ENCODE peak calls at places on chromosome 12, in eight cellular contexts. Y is dorsolateral prefrontal cortex; C is A549; B is effector memory CD4-positive, alpha-beta T cell; U is DND-41; R is foreskin fibroblast; W is mammary epithelial cell; F is mucosa of descending colon. N is an unnamed sample.
A peak's percentile ranks its signal among the peaks of the same experiment; 100 is the strongest.

GRCh38 chr12:113161415-113162016 is 12.0 kb downstream of the CFAP73 start:
- DNase-seq in R (no peak), C (peak; percentile 85), W (no peak), F (no peak), Y (peak; percentile 94), U (peak; percentile 77), B (no peak), N (no peak)

GRCh38 chr12:3223601-3224529 is 146.7 kb downstream of the TSPAN9 start:
- DNase-seq in Y (no peak), W (no peak), F (no peak), R (no peak), C (no peak), B (no peak), U (no peak), N (no peak)

GRCh38 chr12:8948711-8949524 is 527 bp downstream of the M6PR start:
- DNase-seq in F (no peak), U (peak; percentile 27), C (peak; percentile 16), R (peak; percentile 25), B (no peak), W (peak; percentile 35), Y (no peak), N (no peak)

GRCh38 chr12:110248096-110248447 is 33.0 kb upstream of the ATP2A2 start:
- DNase-seq in C (no peak), B (no peak), R (no peak), F (peak; percentile 47), U (no peak), Y (no peak), W (no peak), N (no peak)

GRCh38 chr12:75921687-75922289 is 109.8 kb downstream of the PHLDA1 start:
- DNase-seq in U (no peak), F (peak; percentile 34), W (no peak), C (no peak), Y (no peak), B (no peak), R (no peak), N (no peak)

GRCh38 chr12:109720152-109720855 is 6.7 kb downstream of the FAM222A start:
- DNase-seq in U (no peak), R (no peak), W (no peak), F (no peak), C (no peak), Y (peak; percentile 87), B (no peak), N (no peak)

GRCh38 chr12:48630346-48630745 is 51.7 kb downstream of the KANSL2 start:
- DNase-seq in R (no peak), U (no peak), F (no peak), C (no peak), Y (no peak), W (no peak), B (no peak), N (no peak)

GRCh38 chr12:70196732-70197361 is 46.4 kb upstream of the CNOT2 start:
- DNase-seq in B (no peak), R (peak; percentile 28), F (no peak), U (no peak), W (no peak), C (no peak), Y (no peak), N (no peak)

GRCh38 chr12:16350682-16351081 is 3.2 kb downstream of the MGST1 start:
- DNase-seq in U (no peak), C (peak; percentile 81), W (peak; percentile 98), R (peak; percentile 88), Y (no peak), B (no peak), F (no peak), N (peak; percentile 19)

GRCh38 chr12:81992461-81992860 is 233.3 kb upstream of the PPFIA2 start:
- DNase-seq in B (no peak), W (no peak), F (no peak), U (no peak), C (peak; percentile 15), R (no peak), Y (no peak), N (no peak)

GRCh38 chr12:51818567-51819300 is 29.8 kb downstream of the FIGNL2 start:
- DNase-seq in C (no peak), F (no peak), B (no peak), U (no peak), W (no peak), Y (no peak), R (peak; percentile 82), N (peak; percentile 22)

GRCh38 chr12:90216815-90217214 is 508.2 kb upstream of the ATP2B1 start:
- DNase-seq in C (no peak), W (peak; percentile 29), F (no peak), B (no peak), R (no peak), U (no peak), Y (no peak), N (no peak)

GRCh38 chr12:15520083-15520482 is 197.8 kb downstream of the PTPRO start:
- DNase-seq in U (no peak), C (no peak), R (no peak), B (no peak), Y (no peak), W (no peak), F (no peak), N (no peak)

GRCh38 chr12:33093534-33093933 is 197.0 kb upstream of the PKP2 start:
- DNase-seq in Y (no peak), U (no peak), F (no peak), W (no peak), C (no peak), R (no peak), B (no peak), N (no peak)

GRCh38 chr12:114248527-114248926 is 157.4 kb downstream of the TBX5 start:
- DNase-seq in C (no peak), B (no peak), F (no peak), Y (no peak), U (no peak), W (no peak), R (no peak), N (no peak)

GRCh38 chr12:105622846-105623245 is 292.4 kb downstream of the C12orf75 start:
- DNase-seq in F (no peak), U (no peak), W (no peak), R (no peak), C (no peak), B (no peak), Y (no peak), N (no peak)

GRCh38 chr12:105613269-105613668 is 282.8 kb downstream of the C12orf75 start:
- DNase-seq in Y (no peak), F (no peak), C (no peak), R (no peak), B (no peak), U (no peak), W (no peak), N (no peak)

GRCh38 chr12:105622220-105622619 is 291.7 kb downstream of the C12orf75 start:
- DNase-seq in Y (no peak), U (no peak), C (no peak), R (no peak), B (no peak), W (no peak), F (no peak), N (no peak)

GRCh38 chr12:105611340-105611739 is 280.8 kb downstream of the C12orf75 start:
- DNase-seq in U (no peak), C (no peak), F (no peak), R (no peak), Y (no peak), B (no peak), W (no peak), N (no peak)

DNA sequence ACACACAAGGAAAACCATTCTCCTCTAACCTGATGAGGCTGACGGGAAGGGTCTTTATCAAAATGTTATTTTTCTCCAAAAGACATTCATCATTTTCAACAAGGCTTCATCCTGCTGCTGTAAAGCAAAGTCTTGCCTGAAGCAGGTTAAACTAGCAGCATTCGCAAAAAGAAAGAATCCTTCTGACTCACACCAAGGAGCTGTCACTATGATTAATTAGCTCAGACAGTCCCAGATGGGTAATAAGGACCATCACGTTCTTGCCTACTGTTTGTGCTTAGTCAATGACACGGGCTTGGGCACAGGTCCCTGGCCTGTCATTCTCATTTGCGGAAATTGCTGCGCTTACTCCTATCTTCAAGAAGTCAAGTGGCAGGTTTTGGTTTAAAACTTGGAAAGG is 286.6 kb downstream of the C12orf75 start:
- DNase-seq in U (no peak), Y (no peak), F (no peak), W (no peak), B (no peak), C (no peak), R (no peak), N (no peak)
- H3K4me3 ChIP-seq in U (no peak overlapping the region), Y (no peak overlapping the region), F (no peak overlapping the region), W (no peak overlapping the region), B (no peak overlapping the region), C (no peak overlapping the region), R (no peak overlapping the region), N (no peak overlapping the region)

DNA sequence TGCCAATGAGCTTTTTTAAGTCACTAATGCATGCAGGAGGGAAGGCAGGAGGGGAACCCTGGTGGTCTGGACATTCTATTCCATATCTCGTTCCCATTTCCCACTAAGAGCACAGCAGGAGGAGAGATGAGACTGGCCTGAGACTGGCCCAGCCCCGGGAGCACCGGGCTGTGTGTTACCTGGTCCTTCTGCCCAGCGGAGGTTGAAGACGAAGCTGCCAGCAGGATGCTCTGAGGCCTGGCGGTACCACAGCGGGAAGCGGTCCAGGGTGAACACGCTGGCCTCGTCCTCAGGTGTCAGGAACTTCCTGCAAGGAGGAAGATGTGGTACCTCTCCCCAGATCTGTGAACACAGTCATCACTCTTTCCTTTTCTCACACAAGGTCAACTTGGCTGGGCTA is 23.9 kb downstream of the LRTM2 start:
- DNase-seq in R (no peak), U (no peak), Y (no peak), B (no peak), C (no peak), W (no peak), F (no peak), N (no peak)
- H3K4me3 ChIP-seq in R (no peak overlapping the region), U (no peak overlapping the region), Y (no peak overlapping the region), B (no peak overlapping the region), C (no peak overlapping the region), W (no peak overlapping the region), F (no peak overlapping the region), N (no peak overlapping the region)

GRCh38 chr12:64780220-64780530 is 21.0 kb upstream of the GNS start:
- DNase-seq in F (no peak), C (no peak), R (no peak), W (no peak), B (no peak), Y (no peak), U (no peak), N (no peak)
- H3K4me3 ChIP-seq in F (peak overlapping the region; percentile 20), C (peak overlapping the region; percentile 60), R (no peak overlapping the region), W (peak overlapping the region; percentile 21), B (peak overlapping the region; percentile 53), Y (peak overlapping the region; percentile 76), U (no peak overlapping the region), N (no peak overlapping the region)

GRCh38 chr12:12265571-12266388 is 1.1 kb downstream of the LRP6 start:
- DNase-seq in B (no peak), F (peak; percentile 30), W (peak; percentile 23), Y (no peak), C (peak; percentile 35), R (no peak), U (no peak), N (no peak)

GRCh38 chr12:12266873-12267634 is at the start of gene LRP6:
- DNase-seq in F (peak; percentile 92), B (peak; percentile 15), Y (peak; percentile 86), R (peak; percentile 95), W (peak; percentile 94), U (peak; percentile 88), C (peak; percentile 97), N (peak; percentile 57)

GRCh38 chr12:12266389-12266872 is 413 bp downstream of the LRP6 start:
- DNase-seq in W (no peak), C (no peak), F (no peak), U (no peak), Y (no peak), R (no peak), B (no peak), N (no peak)

GRCh38 chr12:12265035-12265434 is 1.8 kb downstream of the LRP6 start:
- DNase-seq in B (no peak), Y (no peak), F (no peak), W (no peak), U (no peak), C (no peak), R (no peak), N (no peak)

GRCh38 chr12:12263909-12264308 is 2.9 kb downstream of the LRP6 start:
- DNase-seq in Y (no peak), R (no peak), W (no peak), C (no peak), U (no peak), B (no peak), F (no peak), N (no peak)
- H3K4me3 ChIP-seq in Y (peak overlapping the region; percentile 93), R (no peak overlapping the region), W (no peak overlapping the region), C (no peak overlapping the region), U (no peak overlapping the region), B (no peak overlapping the region), F (no peak overlapping the region), N (no peak overlapping the region)

N was measured in HFF-Myc.